ENCODE peak calls at places on chromosomes 4 and X, in five cellular contexts. S, P, D, R and B are unnamed samples.

GRCh38 chrX:100413231-100413630 is 3.2 kb upstream of the PCDH19 start:
- DNase-seq in R (no peak), S (peak), D (peak), P (peak), B (no peak)

GRCh38 chrX:1564750-1565683 is 26.4 kb upstream of the AKAP17A start:
- DNase-seq in S (peak), R (no peak), D (no peak), P (no peak), B (no peak)

GRCh38 chr4:40214038-40214437 is 17.2 kb downstream of the RHOH start:
- DNase-seq in P (no peak), R (no peak), D (peak), S (no peak), B (peak)

GRCh38 chrX:103791233-103791632 is 14.6 kb downstream of the PLP1 start:
- DNase-seq in S (no peak), P (peak), R (no peak), D (no peak), B (no peak)

GRCh38 chrX:104253567-104254441 is 929 bp downstream of the ESX1 start:
- DNase-seq in D (peak), S (peak), R (no peak), P (no peak), B (no peak)

GRCh38 chr4:78517050-78517652 is 34.4 kb upstream of the ANXA3 start:
- DNase-seq in D (no peak), R (no peak), S (no peak), P (peak), B (no peak)

GRCh38 chrX:131728295-131729145 is 184.6 kb downstream of the OR13H1 start:
- DNase-seq in D (no peak), P (no peak), R (no peak), S (no peak), B (no peak)

GRCh38 chrX:94204524-94204923 is 530.5 kb downstream of the FAM133A start:
- DNase-seq in S (no peak), D (no peak), P (no peak), R (no peak), B (no peak)

GRCh38 chr4:76989391-76990061 is 40.0 kb downstream of the SEPTIN11 start:
- DNase-seq in R (peak), P (no peak), D (peak), S (peak), B (peak)

GRCh38 chr4:74357965-74358364 is 7.0 kb upstream of the EREG start:
- DNase-seq in S (no peak), D (no peak), P (no peak), R (no peak), B (no peak)

GRCh38 chrX:67604979-67605703 is 61.3 kb downstream of the AR start:
- DNase-seq in R (no peak), P (peak), D (no peak), S (no peak), B (no peak)

GRCh38 chrX:73913580-73913979 is 350.6 kb downstream of the CHIC1 start:
- DNase-seq in S (no peak), D (no peak), P (peak), R (no peak), B (no peak)

GRCh38 chrX:129932792-129933321 is 26.9 kb downstream of the UTP14A start:
- DNase-seq in R (no peak), D (no peak), P (no peak), S (peak), B (no peak)

GRCh38 chr4:155666701-155667537 is at the start of gene GUCY1A1:
- DNase-seq in R (peak), D (peak), P (peak), S (peak), B (no peak)

GRCh38 chr4:158721680-158722079 is 1.5 kb downstream of the PPID start:
- DNase-seq in S (no peak), D (no peak), R (no peak), P (no peak), B (no peak)

GRCh38 chr4:179586460-179586859 is 2144.2 kb upstream of the AGA start:
- DNase-seq in P (peak), S (no peak), R (no peak), D (no peak), B (no peak)

GRCh38 chr4:8768357-8768999 is 103.2 kb downstream of the HMX1 start:
- DNase-seq in D (no peak), P (no peak), S (no peak), R (no peak), B (no peak)

GRCh38 chr4:75916091-75916661 is 13.9 kb upstream of the PPEF2 start:
- DNase-seq in R (no peak), P (peak), S (peak), D (peak), B (no peak)

GRCh38 chr4:40940317-40940720 is 190.6 kb downstream of the NSUN7 start:
- DNase-seq in P (no peak), R (no peak), S (no peak), D (no peak), B (no peak)

GRCh38 chr4:46839128-46839527 is 69.9 kb downstream of the COX7B2 start:
- DNase-seq in R (no peak), P (no peak), D (no peak), S (no peak), B (no peak)

GRCh38 chr4:48698029-48698901 is 81.8 kb downstream of the FRYL start:
- DNase-seq in D (no peak), S (no peak), P (peak), R (no peak), B (no peak)

GRCh38 chr4:7970031-7970946 is 30.6 kb upstream of the AFAP1 start:
- DNase-seq in R (peak), P (peak), D (peak), S (peak), B (no peak)

GRCh38 chr4:185205697-185206342 is 2.0 kb upstream of the CFAP97 start:
- DNase-seq in P (no peak), S (no peak), R (no peak), D (no peak), B (no peak)

GRCh38 chrX:150635952-150636351 is 57.2 kb upstream of the MTMR1 start:
- DNase-seq in P (peak), D (peak), R (no peak), S (no peak), B (no peak)

GRCh38 chr4:52659016-52659721 is at the start of gene USP46:
- DNase-seq in P (peak), R (peak), D (peak), S (peak), B (no peak)

GRCh38 chr4:122117743-122118142 is 34.4 kb upstream of the BLTP1 start:
- DNase-seq in P (no peak), R (no peak), S (peak), D (no peak), B (no peak)

GRCh38 chrX:146481735-146482134 is 327.8 kb upstream of the CXorf51B start:
- DNase-seq in D (no peak), R (no peak), S (no peak), P (no peak), B (no peak)

GRCh38 chr4:7326693-7327340 is 107.9 kb downstream of the PSAPL1 start:
- DNase-seq in D (no peak), R (no peak), P (no peak), S (no peak), B (no peak)

GRCh38 chr4:663438-664428 is 10.3 kb downstream of the ATP5ME start:
- DNase-seq in S (peak), P (no peak), R (peak), D (peak), B (peak)

GRCh38 chr4:111838406-111838930 is 306.8 kb upstream of the FAM241A start:
- DNase-seq in R (no peak), P (no peak), D (no peak), S (no peak), B (no peak)

GRCh38 chrX:298993-299392 is 17.8 kb downstream of the PLCXD1 start:
- DNase-seq in R (no peak), P (no peak), D (no peak), S (no peak), B (no peak)